ENCODE peak calls at places on chromosomes 2 and 18, in nine cellular contexts. N is LHCN-M2; Z is NCI-H345; K is H54; H is NCI-H1417; R is effector memory CD8-positive, alpha-beta T cell; V is RCC 7860; G is RWPE1; A is colonic mucosa. X is an unnamed sample.

GRCh38 chr2:136183095-136183494 is 65.1 kb upstream of the CXCR4 start:
- DNase-seq in N (no peak), Z (peak), K (no peak), H (no peak), R (no peak), V (no peak), G (no peak), A (no peak), X (no peak)

GRCh38 chr2:47783491-47784330 is 766 bp downstream of the MSH6 start:
- DNase-seq in N (peak), Z (peak), K (peak), H (peak), R (peak), V (peak), G (peak), A (peak), X (peak)

GRCh38 chr18:57624988-57625387 is 3.4 kb upstream of the NARS1 start:
- DNase-seq in N (peak), Z (no peak), K (peak), H (no peak), R (no peak), V (peak), G (peak), A (no peak), X (no peak)

GRCh38 chr2:197851451-197851850 is 47.1 kb downstream of the PLCL1 start:
- DNase-seq in N (no peak), Z (no peak), K (no peak), H (peak), R (no peak), V (no peak), G (no peak), A (no peak), X (peak)

GRCh38 chr2:120118018-120118417 is 105.1 kb downstream of the EPB41L5 start:
- DNase-seq in N (no peak), Z (no peak), K (no peak), H (no peak), R (no peak), V (no peak), G (no peak), A (no peak), X (no peak)

GRCh38 chr2:239895116-239895515 is 130.0 kb downstream of the NDUFA10 start:
- DNase-seq in N (no peak), Z (no peak), K (no peak), H (no peak), R (no peak), V (no peak), G (no peak), A (no peak), X (no peak)

GRCh38 chr18:48892146-48892855 is 58.5 kb downstream of the SMAD7 start:
- DNase-seq in N (no peak), Z (peak), K (no peak), H (peak), R (no peak), V (no peak), G (no peak), A (no peak), X (no peak)

GRCh38 chr18:61643884-61644647 is 248.7 kb downstream of the RNF152 start:
- DNase-seq in N (no peak), Z (no peak), K (no peak), H (peak), R (no peak), V (no peak), G (no peak), A (no peak), X (no peak)

GRCh38 chr2:43139996-43140621 is 86.3 kb downstream of the ZFP36L2 start:
- DNase-seq in N (peak), Z (no peak), K (no peak), H (no peak), R (peak), V (no peak), G (no peak), A (no peak), X (peak)